ENCODE peak calls at places on chromosomes 2 and 18, in nine cellular contexts. F, T, I, K, G, H, O, Q and X are unnamed samples.

GRCh38 chr2:84458436-84459027 is 548 bp downstream of the SUCLG1 start:
- DNase-seq in F (peak; percentile 11), G (peak; percentile 12), K (no peak), O (no peak), I (no peak), H (peak; percentile 59), T (no peak), Q (peak; percentile 12), X (no peak)

GRCh38 chr18:22279741-22280452 is 110.5 kb downstream of the GATA6 start:
- DNase-seq in K (no peak), F (no peak), H (peak; percentile 37), O (peak; percentile 93), I (no peak), T (peak; percentile 92), Q (no peak), G (peak; percentile 71), X (no peak)

GRCh38 chr2:20291106-20291564 is 59.5 kb downstream of the PUM2 start:
- DNase-seq in G (peak; percentile 82), O (peak; percentile 61), K (no peak), F (peak; percentile 88), Q (peak; percentile 80), T (peak; percentile 75), I (peak; percentile 93), H (peak; percentile 95), X (peak; percentile 92)

GRCh38 chr2:105952131-105952530 is 207.4 kb downstream of the NCK2 start:
- DNase-seq in T (no peak), O (no peak), F (no peak), Q (no peak), I (no peak), G (no peak), K (no peak), H (no peak), X (peak; percentile 15)

GRCh38 chr2:492178-492577 is 185.0 kb downstream of the TMEM18 start:
- DNase-seq in O (no peak), F (no peak), H (no peak), I (no peak), T (no peak), G (no peak), K (no peak), Q (no peak), X (no peak)

GRCh38 chr18:24942144-24942543 is 409.8 kb downstream of the ZNF521 start:
- DNase-seq in G (no peak), Q (peak; percentile 4), O (no peak), T (no peak), K (no peak), H (no peak), I (peak; percentile 12), F (no peak), X (no peak)

GRCh38 chr18:13161276-13161899 is 57.2 kb upstream of the LDLRAD4 start:
- DNase-seq in Q (no peak), T (no peak), G (no peak), F (no peak), O (no peak), K (no peak), H (no peak), I (no peak), X (no peak)

GRCh38 chr2:42910657-42911405 is 118.4 kb upstream of the HAAO start:
- DNase-seq in Q (no peak), F (no peak), H (no peak), I (no peak), G (no peak), K (no peak), O (no peak), T (no peak), X (no peak)

GRCh38 chr2:204135752-204136151 is 199.2 kb downstream of the ICOS start:
- DNase-seq in O (no peak), I (no peak), G (no peak), H (no peak), Q (no peak), K (no peak), T (no peak), F (no peak), X (no peak)

GRCh38 chr18:58756596-58757240 is 85.5 kb downstream of the MALT1 start:
- DNase-seq in H (no peak), O (no peak), K (no peak), I (no peak), T (no peak), Q (no peak), F (no peak), G (no peak), X (no peak)

GRCh38 chr2:198328454-198328853 is 524.1 kb downstream of the PLCL1 start:
- DNase-seq in H (no peak), T (no peak), Q (no peak), K (no peak), F (no peak), G (no peak), I (no peak), O (no peak), X (no peak)

GRCh38 chr18:70384181-70384790 is 95.4 kb downstream of the SOCS6 start:
- DNase-seq in I (peak; percentile 96), K (no peak), T (peak; percentile 96), O (peak; percentile 92), F (no peak), H (peak; percentile 90), Q (peak; percentile 99), G (peak; percentile 87), X (no peak)

GRCh38 chr2:237448626-237449025 is 34.7 kb upstream of the COL6A3 start:
- DNase-seq in O (no peak), Q (no peak), T (no peak), F (no peak), G (no peak), K (no peak), H (no peak), I (no peak), X (no peak)

GRCh38 chr2:471560-471959 is 183.7 kb upstream of the ALKAL2 start:
- DNase-seq in O (no peak), T (no peak), I (no peak), G (no peak), K (no peak), H (no peak), F (no peak), Q (no peak), X (no peak)

GRCh38 chr2:121648611-121649401 is 456 bp downstream of the CLASP1 start:
- DNase-seq in T (peak; percentile 73), F (peak; percentile 75), Q (peak; percentile 66), I (peak; percentile 56), G (peak; percentile 65), H (peak; percentile 74), O (peak; percentile 62), K (no peak), X (peak; percentile 68)

GRCh38 chr18:57084331-57085298 is 62.3 kb upstream of the BOD1L2 start:
- DNase-seq in F (peak; percentile 36), H (no peak), G (no peak), Q (no peak), O (no peak), K (peak; percentile 62), T (no peak), I (peak; percentile 3), X (no peak)

GRCh38 chr18:79672490-79673276 is 6.9 kb upstream of the CTDP1 start:
- DNase-seq in O (no peak), T (peak; percentile 6), F (no peak), K (no peak), G (peak; percentile 4), I (no peak), Q (no peak), H (no peak), X (no peak)

GRCh38 chr2:240480834-240481623 is 45.6 kb downstream of the GPC1 start:
- DNase-seq in H (no peak), K (no peak), F (no peak), T (no peak), G (no peak), O (no peak), I (no peak), Q (no peak), X (no peak)
- H4K20me1 ChIP-seq in H (no peaks in the 10 kb centered on the region), K (no peaks in the 10 kb centered on the region), F (no peaks in the 10 kb centered on the region), T (no peaks in the 10 kb centered on the region), G (no peaks in the 10 kb centered on the region), O (no peaks in the 10 kb centered on the region), I (no peaks in the 10 kb centered on the region), Q (no peaks in the 10 kb centered on the region), X (no peaks in the 10 kb centered on the region)

GRCh38 chr2:238851751-238852150 is 3.9 kb downstream of the TWIST2 start:
- DNase-seq in G (no peak), F (no peak), H (peak; percentile 62), K (no peak), T (no peak), O (no peak), Q (no peak), I (no peak), X (no peak)
- H4K20me1 ChIP-seq in G (peaks cover 10% of the 10 kb centered on the region), F (peaks cover 26% of the 10 kb centered on the region), H (no peaks in the 10 kb centered on the region), K (no peaks in the 10 kb centered on the region), T (no peaks in the 10 kb centered on the region), O (peaks cover 38% of the 10 kb centered on the region), Q (no peaks in the 10 kb centered on the region), I (no peaks in the 10 kb centered on the region), X (peaks cover 19% of the 10 kb centered on the region)

GRCh38 chr2:224543939-224544338 is 41.2 kb downstream of the CUL3 start:
- DNase-seq in Q (no peak), K (no peak), H (no peak), G (no peak), T (no peak), O (no peak), F (no peak), I (no peak), X (no peak)

GRCh38 chr2:224532931-224533330 is 52.2 kb downstream of the CUL3 start:
- DNase-seq in T (no peak), Q (no peak), O (no peak), F (no peak), I (no peak), K (no peak), G (no peak), H (no peak), X (no peak)

GRCh38 chr2:224538739-224539138 is 46.4 kb downstream of the CUL3 start:
- DNase-seq in T (no peak), Q (no peak), O (no peak), K (no peak), H (no peak), G (no peak), I (no peak), F (peak; percentile 22), X (no peak)
- H4K20me1 ChIP-seq in T (no peaks in the 10 kb centered on the region), Q (no peaks in the 10 kb centered on the region), O (peaks cover 62% of the 10 kb centered on the region), K (no peaks in the 10 kb centered on the region), H (peaks cover 17% of the 10 kb centered on the region), G (peaks cover 47% of the 10 kb centered on the region), I (peaks cover 16% of the 10 kb centered on the region), F (peaks cover 58% of the 10 kb centered on the region), X (peaks cover 24% of the 10 kb centered on the region)

GRCh38 chr2:108956375-108956774 is 32.6 kb downstream of the EDAR start:
- DNase-seq in I (no peak), O (no peak), Q (no peak), F (no peak), H (no peak), T (no peak), G (no peak), K (no peak), X (no peak)

GRCh38 chr2:108960006-108960405 is 29.0 kb downstream of the EDAR start:
- DNase-seq in O (no peak), K (no peak), F (no peak), Q (no peak), H (no peak), I (no peak), T (no peak), G (no peak), X (peak; percentile 56)

GRCh38 chr2:108958002-108958401 is 31.0 kb downstream of the EDAR start:
- DNase-seq in H (no peak), O (no peak), I (no peak), T (no peak), F (no peak), Q (no peak), G (no peak), K (no peak), X (no peak)

GRCh38 chr2:108959401-108959800 is 29.6 kb downstream of the EDAR start:
- DNase-seq in K (no peak), G (peak; percentile 4), Q (peak; percentile 45), F (no peak), I (peak; percentile 23), T (no peak), O (no peak), H (peak; percentile 41), X (no peak)

GRCh38 chr2:108958632-108959341 is 30.2 kb downstream of the EDAR start:
- DNase-seq in K (no peak), H (no peak), Q (no peak), G (no peak), F (no peak), T (no peak), I (no peak), O (no peak), X (no peak)
- H4K20me1 ChIP-seq in K (no peaks in the 10 kb centered on the region), H (no peaks in the 10 kb centered on the region), Q (no peaks in the 10 kb centered on the region), G (no peaks in the 10 kb centered on the region), F (no peaks in the 10 kb centered on the region), T (peaks cover 2% of the 10 kb centered on the region), I (no peaks in the 10 kb centered on the region), O (no peaks in the 10 kb centered on the region), X (no peaks in the 10 kb centered on the region)